ENCODE peak calls at places on chromosomes 12 and 14, in ten cellular contexts. P, I, D, R, C, S, N, M, X and F are unnamed samples.

GRCh38 chr12:66426696-66427095 is 124.4 kb downstream of the HELB start:
- DNase-seq in P (no peak), I (no peak), D (no peak), R (no peak), C (no peak), S (no peak), N (no peak), M (no peak), X (no peak), F (no peak)

GRCh38 chr12:3527181-3527580 is 36.2 kb downstream of the PRMT8 start:
- DNase-seq in P (no peak), I (no peak), D (no peak), R (no peak), C (no peak), S (no peak), N (no peak), M (no peak), X (no peak), F (no peak)

GRCh38 chr12:92560713-92561542 is 141.9 kb upstream of the PLEKHG7 start:
- DNase-seq in P (no peak), I (no peak), D (no peak), R (no peak), C (no peak), S (no peak), N (peak; percentile 47), M (no peak), X (no peak), F (no peak)

GRCh38 chr12:80118565-80119337 is 19.4 kb downstream of the OTOGL start:
- DNase-seq in P (no peak), I (no peak), D (no peak), R (no peak), C (no peak), S (no peak), N (peak; percentile 22), M (no peak), X (no peak), F (peak; percentile 12)

GRCh38 chr12:109948382-109948781 is 47.8 kb downstream of the GIT2 start:
- DNase-seq in P (no peak), I (no peak), D (no peak), R (no peak), C (no peak), S (no peak), N (no peak), M (no peak), X (no peak), F (no peak)

GRCh38 chr12:15956413-15957185 is 45.5 kb downstream of the DERA start:
- DNase-seq in P (no peak), I (no peak), D (no peak), R (no peak), C (no peak), S (no peak), N (peak; percentile 36), M (no peak), X (no peak), F (no peak)

GRCh38 chr14:56390859-56391258 is 188.7 kb upstream of the TMEM260 start:
- DNase-seq in P (no peak), I (no peak), D (no peak), R (no peak), C (peak; percentile 65), S (no peak), N (no peak), M (no peak), X (no peak), F (no peak)

GRCh38 chr12:85794551-85794950 is 41.7 kb downstream of the RASSF9 start:
- DNase-seq in P (no peak), I (no peak), D (no peak), R (no peak), C (no peak), S (no peak), N (no peak), M (no peak), X (no peak), F (no peak)

GRCh38 chr14:31881531-31882310 is 195.4 kb upstream of the ARHGAP5 start:
- DNase-seq in P (no peak), I (no peak), D (no peak), R (no peak), C (no peak), S (no peak), N (no peak), M (no peak), X (no peak), F (no peak)

GRCh38 chr14:73949752-73950734 is at the start of the genes COQ6 and FAM161B:
- DNase-seq in P (peak; percentile 93), I (peak; percentile 98), D (peak; percentile 97), R (peak; percentile 96), C (peak; percentile 100), S (peak; percentile 94), N (peak; percentile 99), M (peak; percentile 95), X (peak; percentile 96), F (peak; percentile 97)

GRCh38 chr12:131583085-131583712 is 127.7 kb upstream of the SFSWAP start:
- DNase-seq in P (no peak), I (no peak), D (no peak), R (no peak), C (no peak), S (no peak), N (no peak), M (no peak), X (no peak), F (no peak)

GRCh38 chr14:50008562-50009355 is 107.6 kb downstream of the VCPKMT start:
- DNase-seq in P (no peak), I (no peak), D (no peak), R (no peak), C (no peak), S (peak; percentile 63), N (no peak), M (no peak), X (no peak), F (no peak)

GRCh38 chr12:50934981-50935807 is 17.1 kb upstream of the HIGD1C start:
- DNase-seq in P (no peak), I (no peak), D (no peak), R (no peak), C (no peak), S (no peak), N (no peak), M (no peak), X (no peak), F (no peak)

GRCh38 chr12:11496157-11496851 is 100.9 kb upstream of the PRB2 start:
- DNase-seq in P (no peak), I (no peak), D (no peak), R (no peak), C (peak; percentile 44), S (no peak), N (no peak), M (no peak), X (no peak), F (no peak)

GRCh38 chr12:131609762-131610161 is 101.1 kb upstream of the SFSWAP start:
- DNase-seq in P (no peak), I (no peak), D (no peak), R (no peak), C (no peak), S (no peak), N (no peak), M (no peak), X (peak; percentile 12), F (no peak)

GRCh38 chr14:61388173-61388975 is 67.0 kb downstream of the PRKCH start:
- DNase-seq in P (no peak), I (no peak), D (no peak), R (no peak), C (peak; percentile 88), S (no peak), N (peak; percentile 42), M (no peak), X (no peak), F (no peak)

GRCh38 chr12:83665755-83666154 is 979.0 kb downstream of the TMTC2 start:
- DNase-seq in P (no peak), I (no peak), D (no peak), R (no peak), C (no peak), S (no peak), N (peak; percentile 50), M (no peak), X (no peak), F (no peak)

GRCh38 chr12:76919388-76920181 is 40.8 kb upstream of the CSRP2 start:
- DNase-seq in P (no peak), I (peak; percentile 92), D (peak; percentile 17), R (no peak), C (no peak), S (no peak), N (peak; percentile 93), M (no peak), X (no peak), F (no peak)